ENCODE peak calls at places on chromosomes 13 and 19, in nine cellular contexts. Q, E, C, T, Z, J, L, S and M are unnamed samples.

GRCh38 chr19:42250249-42250665 is 4.7 kb downstream of the ERF start:
- DNase-seq in Q (no peak), E (no peak), C (peak), T (no peak), Z (no peak), J (no peak), L (no peak), S (no peak), M (no peak)

GRCh38 chr19:14005381-14006084 is 587 bp downstream of the RFX1 start:
- DNase-seq in Q (peak), E (peak), C (peak), T (peak), Z (peak), J (peak), L (peak), S (peak), M (peak)

GRCh38 chr19:2167896-2168618 is 4.3 kb downstream of the DOT1L start:
- DNase-seq in Q (no peak), E (no peak), C (peak), T (no peak), Z (no peak), J (no peak), L (peak), S (no peak), M (peak)

GRCh38 chr13:112376050-112376681 is at the start of gene SPACA7:
- DNase-seq in Q (no peak), E (no peak), C (no peak), T (no peak), Z (no peak), J (no peak), L (no peak), S (no peak), M (no peak)

GRCh38 chr13:90824027-90824426 is 523.5 kb upstream of the MIR17HG start:
- DNase-seq in Q (no peak), E (no peak), C (peak), T (no peak), Z (no peak), J (no peak), L (no peak), S (no peak), M (no peak)

GRCh38 chr19:46791944-46792343 is 3.5 kb upstream of the SLC1A5 start:
- DNase-seq in Q (no peak), E (no peak), C (no peak), T (no peak), Z (peak), J (no peak), L (no peak), S (no peak), M (no peak)

GRCh38 chr19:47081095-47081494 is 32.5 kb downstream of the ZC3H4 start:
- DNase-seq in Q (no peak), E (no peak), C (peak), T (no peak), Z (no peak), J (no peak), L (peak), S (no peak), M (no peak)

GRCh38 chr13:50928609-50929274 is 19.2 kb downstream of the RNASEH2B start:
- DNase-seq in Q (no peak), E (no peak), C (no peak), T (no peak), Z (no peak), J (no peak), L (no peak), S (no peak), M (no peak)

GRCh38 chr13:77853701-77854100 is 64.9 kb downstream of the EDNRB start:
- DNase-seq in Q (peak), E (peak), C (no peak), T (no peak), Z (no peak), J (no peak), L (no peak), S (no peak), M (no peak)

GRCh38 chr13:110628477-110628793 is 13.1 kb downstream of the NAXD start:
- DNase-seq in Q (no peak), E (no peak), C (no peak), T (no peak), Z (peak), J (no peak), L (no peak), S (peak), M (no peak)

GRCh38 chr13:104014803-104015645 is 948.8 kb upstream of the SLC10A2 start:
- DNase-seq in Q (no peak), E (no peak), C (no peak), T (no peak), Z (no peak), J (no peak), L (no peak), S (no peak), M (no peak)

GRCh38 chr13:59906413-59907027 is 257.2 kb downstream of the DIAPH3 start:
- DNase-seq in Q (peak), E (peak), C (peak), T (peak), Z (peak), J (peak), L (peak), S (peak), M (peak)

GRCh38 chr19:29485293-29485692 is 40.5 kb upstream of the VSTM2B start:
- DNase-seq in Q (no peak), E (no peak), C (no peak), T (no peak), Z (no peak), J (no peak), L (no peak), S (no peak), M (no peak)

DNA sequence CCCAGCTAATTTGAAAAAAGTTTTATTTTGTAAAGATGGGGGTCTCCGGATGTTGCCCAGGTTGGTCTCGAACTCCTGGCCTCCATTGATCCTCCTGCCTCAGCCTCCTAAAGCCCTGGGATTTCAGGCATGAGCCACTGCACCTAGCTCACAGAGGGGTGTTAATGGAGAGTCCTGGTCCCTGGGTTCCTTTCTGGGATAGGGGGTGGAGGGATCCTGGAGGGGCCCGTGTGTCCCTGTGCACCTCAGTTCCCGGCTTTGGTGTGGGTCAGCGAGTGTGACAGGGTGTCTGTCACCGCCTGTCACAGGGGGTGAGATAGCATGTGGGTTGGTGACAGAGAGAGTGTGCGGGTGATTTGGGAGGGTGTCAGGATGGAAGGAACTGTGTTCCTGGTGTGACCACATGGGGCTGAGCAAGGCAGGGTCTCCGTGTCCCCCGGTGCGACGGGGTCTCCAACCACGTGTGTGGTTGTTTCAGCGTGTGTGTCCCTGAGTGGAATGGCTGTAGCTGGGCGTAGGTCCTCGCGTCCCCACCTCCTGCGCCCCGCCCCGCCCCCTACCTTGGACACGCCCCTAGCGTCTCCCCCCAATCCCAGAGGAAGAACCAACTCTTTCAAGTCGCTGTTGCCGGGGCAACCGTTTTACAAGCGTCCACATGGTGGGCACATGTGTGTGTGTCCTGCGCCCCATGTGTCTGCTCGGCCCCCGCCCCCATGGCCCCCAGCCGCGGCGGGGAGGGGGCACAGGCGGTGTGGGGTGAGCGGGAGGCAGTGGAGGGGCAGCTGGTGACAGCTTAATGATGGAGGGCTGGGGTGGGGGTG is 2.9 kb upstream of the NRTN start:
- DNase-seq in Q (peak), E (peak), C (peak), T (no peak), Z (peak), J (no peak), L (no peak), S (peak), M (no peak)
- TF ChIP-seq EZH2phosphoT487 in Q (no peak), E (no peak), C (no peak), T (no peak), Z (no peak), J (no peak), L (no peak), S (no peak), M (no peak)

DNA sequence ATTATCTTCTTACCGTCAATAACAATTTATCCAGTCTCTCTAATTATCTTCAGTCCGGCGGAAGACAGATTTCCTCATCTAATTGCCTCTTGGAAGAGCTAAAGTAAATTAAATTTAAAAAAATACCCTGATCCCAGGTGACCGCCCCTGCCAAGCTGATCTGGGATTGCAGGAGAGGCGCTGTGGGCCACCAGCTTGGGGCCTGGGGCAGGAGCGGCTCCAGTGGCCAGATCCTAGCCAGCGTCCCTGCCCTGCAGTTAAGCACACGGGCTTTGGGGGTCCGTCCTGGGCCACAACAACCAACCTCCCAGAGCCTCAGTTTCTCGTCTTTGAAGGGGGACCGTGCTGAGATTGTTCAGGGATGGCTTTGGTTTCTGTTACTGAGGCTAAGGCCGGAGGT is 12.4 kb upstream of the TMEM255B start:
- DNase-seq in Q (no peak), E (no peak), C (no peak), T (no peak), Z (peak), J (no peak), L (no peak), S (no peak), M (no peak)
- H3K27ac ChIP-seq in Q (no peak), E (no peak), C (no peak), T (no peak), Z (no peak), J (no peak), L (no peak), S (peak), M (no peak)

GRCh38 chr19:49616945-49617344 is 23.0 kb downstream of the RRAS start:
- DNase-seq in Q (no peak), E (no peak), C (no peak), T (no peak), Z (no peak), J (no peak), L (no peak), S (no peak), M (no peak)

GRCh38 chr19:49616532-49616931 is 23.4 kb downstream of the RRAS start:
- DNase-seq in Q (no peak), E (no peak), C (no peak), T (no peak), Z (no peak), J (no peak), L (no peak), S (no peak), M (no peak)

GRCh38 chr19:49615861-49616260 is 24.1 kb downstream of the RRAS start:
- DNase-seq in Q (no peak), E (no peak), C (no peak), T (no peak), Z (no peak), J (no peak), L (no peak), S (no peak), M (no peak)

GRCh38 chr19:49614096-49614857 is 23.3 kb downstream of the PRR12 start:
- DNase-seq in Q (no peak), E (no peak), C (peak), T (no peak), Z (no peak), J (no peak), L (peak), S (no peak), M (no peak)

DNA sequence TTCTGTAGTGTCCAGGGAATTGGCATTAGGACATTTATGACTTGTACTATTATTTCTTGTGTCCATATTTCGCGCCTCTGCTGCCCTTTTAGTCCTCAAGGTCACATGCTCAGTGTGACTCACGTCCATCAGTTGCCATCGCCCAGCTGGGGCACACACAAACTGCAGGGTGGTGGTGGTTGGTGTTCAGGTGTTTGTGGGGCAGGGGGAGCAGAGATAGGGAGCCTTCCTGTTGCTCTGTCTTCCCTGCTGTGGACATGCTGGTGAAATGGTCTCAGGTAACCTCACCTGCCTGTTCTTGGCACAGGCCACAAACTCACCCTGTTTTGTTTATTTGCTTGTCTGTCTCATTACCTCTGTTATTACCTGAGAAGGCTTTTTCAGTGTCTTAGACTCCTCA is 22.4 kb downstream of the PRR12 start:
- DNase-seq in Q (no peak), E (no peak), C (peak), T (no peak), Z (no peak), J (no peak), L (peak), S (peak), M (no peak)
- TF ChIP-seq EZH2phosphoT487 in Q (no peak), E (no peak), C (no peak), T (no peak), Z (no peak), J (no peak), L (no peak), S (no peak), M (no peak)

GRCh38 chr19:18010149-18010548 is 2.2 kb downstream of the ARRDC2 start:
- DNase-seq in Q (no peak), E (no peak), C (no peak), T (no peak), Z (no peak), J (no peak), L (no peak), S (no peak), M (no peak)
- H3K27ac ChIP-seq in Q (no peak), E (no peak), C (no peak), T (no peak), Z (no peak), J (no peak), L (no peak), S (no peak), M (no peak)